ENCODE peak calls at places on chromosome 1, in seven cellular contexts. One of them, this sample, is unnamed.

GRCh38 chr1:5897281-5897680 is 94.9 kb downstream of the NPHP4 start:
- DNase-seq in CD4-positive, alpha-beta T cell: no peak
- DNase-seq in activated CD4-positive, alpha-beta T cell treated with anti-CD3 and anti-CD28 coated beads for 24 hours: no peak
- DNase-seq in IMR-90: no peak
- DNase-seq in NCI-H1105 treated with DMSO at 0.1 percent for 48 hours: no peak
- DNase-seq in lung: no peak
- DNase-seq in activated naive CD4-positive, alpha-beta T cell: no peak
- DNase-seq in this sample: peak; percentile 23

GRCh38 chr1:101742513-101742912 is 254.2 kb downstream of the OLFM3 start:
- DNase-seq in activated CD4-positive, alpha-beta T cell treated with anti-CD3 and anti-CD28 coated beads for 24 hours: no peak
- DNase-seq in CD4-positive, alpha-beta T cell: no peak
- DNase-seq in activated naive CD4-positive, alpha-beta T cell: no peak
- DNase-seq in NCI-H1105 treated with DMSO at 0.1 percent for 48 hours: no peak
- DNase-seq in lung: no peak
- DNase-seq in IMR-90: no peak
- DNase-seq in this sample: no peak

GRCh38 chr1:154880651-154881050 is 10.6 kb upstream of the KCNN3 start:
- DNase-seq in activated naive CD4-positive, alpha-beta T cell: no peak
- DNase-seq in CD4-positive, alpha-beta T cell: no peak
- DNase-seq in IMR-90: no peak
- DNase-seq in NCI-H1105 treated with DMSO at 0.1 percent for 48 hours: no peak
- DNase-seq in lung: no peak
- DNase-seq in activated CD4-positive, alpha-beta T cell treated with anti-CD3 and anti-CD28 coated beads for 24 hours: no peak
- DNase-seq in this sample: no peak

GRCh38 chr1:21818661-21819060 is 6.6 kb downstream of the LDLRAD2 start:
- DNase-seq in lung: no peak
- DNase-seq in activated naive CD4-positive, alpha-beta T cell: no peak
- DNase-seq in activated CD4-positive, alpha-beta T cell treated with anti-CD3 and anti-CD28 coated beads for 24 hours: peak; percentile 10
- DNase-seq in NCI-H1105 treated with DMSO at 0.1 percent for 48 hours: no peak
- DNase-seq in CD4-positive, alpha-beta T cell: no peak
- DNase-seq in IMR-90: no peak
- DNase-seq in this sample: no peak

GRCh38 chr1:24351918-24352637 is 32.9 kb downstream of the GRHL3 start:
- DNase-seq in activated naive CD4-positive, alpha-beta T cell: no peak
- DNase-seq in CD4-positive, alpha-beta T cell: peak; percentile 6
- DNase-seq in activated CD4-positive, alpha-beta T cell treated with anti-CD3 and anti-CD28 coated beads for 24 hours: peak; percentile 56
- DNase-seq in IMR-90: peak; percentile 73
- DNase-seq in NCI-H1105 treated with DMSO at 0.1 percent for 48 hours: peak; percentile 26
- DNase-seq in lung: no peak
- DNase-seq in this sample: no peak

GRCh38 chr1:169041371-169041770 is 65.1 kb upstream of the ATP1B1 start:
- DNase-seq in activated CD4-positive, alpha-beta T cell treated with anti-CD3 and anti-CD28 coated beads for 24 hours: no peak
- DNase-seq in NCI-H1105 treated with DMSO at 0.1 percent for 48 hours: no peak
- DNase-seq in IMR-90: no peak
- DNase-seq in lung: no peak
- DNase-seq in CD4-positive, alpha-beta T cell: no peak
- DNase-seq in activated naive CD4-positive, alpha-beta T cell: no peak
- DNase-seq in this sample: no peak

GRCh38 chr1:2586154-2587070 is at the start of gene PRXL2B:
- DNase-seq in activated CD4-positive, alpha-beta T cell treated with anti-CD3 and anti-CD28 coated beads for 24 hours: peak; percentile 99
- DNase-seq in lung: peak; percentile 99
- DNase-seq in IMR-90: peak; percentile 98
- DNase-seq in CD4-positive, alpha-beta T cell: peak; percentile 98
- DNase-seq in activated naive CD4-positive, alpha-beta T cell: peak; percentile 96
- DNase-seq in NCI-H1105 treated with DMSO at 0.1 percent for 48 hours: peak; percentile 93
- DNase-seq in this sample: peak; percentile 95

GRCh38 chr1:9534953-9535352 is 4.3 kb upstream of the SLC25A33 start:
- DNase-seq in IMR-90: no peak
- DNase-seq in NCI-H1105 treated with DMSO at 0.1 percent for 48 hours: no peak
- DNase-seq in CD4-positive, alpha-beta T cell: no peak
- DNase-seq in lung: no peak
- DNase-seq in activated naive CD4-positive, alpha-beta T cell: no peak
- DNase-seq in activated CD4-positive, alpha-beta T cell treated with anti-CD3 and anti-CD28 coated beads for 24 hours: no peak
- DNase-seq in this sample: no peak

GRCh38 chr1:241518447-241519307 is 878 bp downstream of the FH start:
- DNase-seq in NCI-H1105 treated with DMSO at 0.1 percent for 48 hours: no peak
- DNase-seq in activated CD4-positive, alpha-beta T cell treated with anti-CD3 and anti-CD28 coated beads for 24 hours: no peak
- DNase-seq in lung: peak; percentile 32
- DNase-seq in CD4-positive, alpha-beta T cell: no peak
- DNase-seq in IMR-90: peak; percentile 25
- DNase-seq in activated naive CD4-positive, alpha-beta T cell: no peak
- DNase-seq in this sample: no peak

GRCh38 chr1:204454476-204454875 is 40.1 kb downstream of the PIK3C2B start:
- DNase-seq in CD4-positive, alpha-beta T cell: no peak
- DNase-seq in NCI-H1105 treated with DMSO at 0.1 percent for 48 hours: no peak
- DNase-seq in IMR-90: no peak
- DNase-seq in activated naive CD4-positive, alpha-beta T cell: no peak
- DNase-seq in lung: no peak
- DNase-seq in activated CD4-positive, alpha-beta T cell treated with anti-CD3 and anti-CD28 coated beads for 24 hours: no peak
- DNase-seq in this sample: no peak

GRCh38 chr1:114072246-114072645 is 81.4 kb downstream of the SYT6 start:
- DNase-seq in lung: no peak
- DNase-seq in activated CD4-positive, alpha-beta T cell treated with anti-CD3 and anti-CD28 coated beads for 24 hours: no peak
- DNase-seq in activated naive CD4-positive, alpha-beta T cell: no peak
- DNase-seq in IMR-90: no peak
- DNase-seq in NCI-H1105 treated with DMSO at 0.1 percent for 48 hours: no peak
- DNase-seq in CD4-positive, alpha-beta T cell: no peak
- DNase-seq in this sample: no peak

GRCh38 chr1:213166868-213167267 is 115.8 kb downstream of the RPS6KC1 start:
- DNase-seq in activated naive CD4-positive, alpha-beta T cell: no peak
- DNase-seq in lung: no peak
- DNase-seq in IMR-90: no peak
- DNase-seq in CD4-positive, alpha-beta T cell: no peak
- DNase-seq in NCI-H1105 treated with DMSO at 0.1 percent for 48 hours: no peak
- DNase-seq in activated CD4-positive, alpha-beta T cell treated with anti-CD3 and anti-CD28 coated beads for 24 hours: no peak
- DNase-seq in this sample: no peak

GRCh38 chr1:17232759-17233661 is 15.9 kb upstream of the PADI3 start:
- DNase-seq in lung: no peak
- DNase-seq in NCI-H1105 treated with DMSO at 0.1 percent for 48 hours: no peak
- DNase-seq in CD4-positive, alpha-beta T cell: no peak
- DNase-seq in activated naive CD4-positive, alpha-beta T cell: no peak
- DNase-seq in activated CD4-positive, alpha-beta T cell treated with anti-CD3 and anti-CD28 coated beads for 24 hours: no peak
- DNase-seq in IMR-90: peak; percentile 91
- DNase-seq in this sample: no peak